ENCODE peak calls at places on chromosomes 5 and 9, in seven cellular contexts. E is PC-3, L is left ventricle myocardium inferior, Y is gastrocnemius medialis, V is body of pancreas, K is colonic mucosa, J is RWPE1. B is an unnamed sample.

GRCh38 chr5:153965102-153965645 is 73.5 kb downstream of the FAM114A2 start:
- DNase-seq in K (peak; percentile 30), V (peak; percentile 59), L (no peak), J (peak; percentile 89), Y (no peak), E (peak; percentile 64), B (peak; percentile 42)

GRCh38 chr9:37976714-37977477 is 73.0 kb upstream of the SLC25A51 start:
- DNase-seq in V (peak; percentile 60), E (peak; percentile 39), J (peak; percentile 46), Y (no peak), L (no peak), K (no peak), B (no peak)

GRCh38 chr5:54874337-54875021 is 110.9 kb downstream of the ESM1 start:
- DNase-seq in Y (no peak), J (no peak), L (no peak), V (peak; percentile 18), K (no peak), E (peak; percentile 53), B (no peak)

GRCh38 chr5:168327451-168327850 is 36.0 kb downstream of the WWC1 start:
- DNase-seq in Y (no peak), E (no peak), K (no peak), J (no peak), V (no peak), L (no peak), B (no peak)

GRCh38 chr9:107542814-107543213 is 53.2 kb upstream of the KLF4 start:
- DNase-seq in V (no peak), E (no peak), K (no peak), Y (no peak), L (no peak), J (no peak), B (no peak)

GRCh38 chr9:90870646-90871326 is 69.2 kb downstream of the SYK start:
- DNase-seq in L (no peak), E (peak; percentile 59), K (peak; percentile 41), V (peak; percentile 58), Y (no peak), J (peak; percentile 56), B (no peak)

GRCh38 chr9:70120834-70121510 is 77.3 kb downstream of the MAMDC2 start:
- DNase-seq in Y (peak; percentile 62), E (peak; percentile 83), J (peak; percentile 65), V (peak; percentile 30), K (peak; percentile 30), L (peak; percentile 76), B (no peak)

GRCh38 chr9:17134843-17135577 is at the start of gene CNTLN:
- DNase-seq in E (peak; percentile 88), J (peak; percentile 95), K (peak; percentile 97), Y (peak; percentile 80), V (peak; percentile 97), L (peak; percentile 97), B (peak; percentile 70)

GRCh38 chr9:92954078-92954861 is 6.9 kb downstream of the FGD3 start:
- DNase-seq in K (peak; percentile 89), J (peak; percentile 58), Y (no peak), E (peak; percentile 91), L (peak; percentile 52), V (peak; percentile 31), B (no peak)

DNA sequence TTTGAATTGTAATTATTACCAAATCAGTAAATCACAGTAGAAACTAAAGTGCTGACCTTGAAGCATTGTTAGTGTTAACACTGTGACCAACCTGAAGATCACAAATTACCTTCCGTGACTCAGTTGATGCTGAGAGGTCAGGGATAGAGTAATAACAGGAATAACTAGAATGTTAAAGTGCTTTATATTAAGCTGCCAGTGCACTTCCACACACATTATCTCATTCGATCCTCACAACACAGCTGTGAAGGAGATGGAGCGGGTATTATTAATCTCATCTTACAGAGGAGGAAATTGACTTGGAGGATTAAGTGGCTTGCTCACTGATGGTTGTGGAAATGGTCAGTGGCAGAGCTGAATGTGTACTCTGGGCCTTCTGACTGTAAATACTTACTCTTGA is 252.5 kb upstream of the DMRT1 start:
- DNase-seq in V (no peak), K (no peak), Y (no peak), E (no peak), J (no peak), L (no peak), B (no peak)
- H3K27ac ChIP-seq in V (peak overlapping the region; percentile 83), K (no peak overlapping the region), Y (no peak overlapping the region), E (no peak overlapping the region), J (peak overlapping the region; percentile 80), L (peak overlapping the region; percentile 88), B (no peak overlapping the region)

DNA sequence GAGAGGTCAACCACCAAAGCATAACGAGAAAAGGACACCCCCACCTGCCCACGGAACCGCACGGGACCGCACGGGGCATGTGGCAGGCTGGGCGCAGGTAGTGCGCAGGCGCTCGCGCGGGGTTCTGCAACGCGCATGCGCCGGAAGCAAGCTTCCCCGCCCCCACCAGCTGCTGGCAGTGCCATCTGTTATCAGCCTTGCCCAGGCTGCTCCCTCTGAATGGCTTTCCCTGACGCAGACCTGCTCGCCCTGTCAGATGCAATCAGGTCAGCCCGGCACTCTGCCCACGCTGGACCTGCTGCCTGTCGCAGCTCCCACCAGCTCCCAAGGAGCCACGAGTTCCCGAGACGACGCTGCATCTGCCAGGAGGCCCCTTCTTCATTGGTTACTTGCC is 22.8 kb downstream of the PTCH1 start:
- DNase-seq in L (no peak), K (no peak), Y (no peak), V (peak; percentile 37), E (peak; percentile 66), J (no peak), B (no peak)
- H3K27ac ChIP-seq in L (no peak overlapping the region), K (peak overlapping the region; percentile 56), Y (no peak overlapping the region), V (no peak overlapping the region), E (peak overlapping the region; percentile 61), J (peak overlapping the region; percentile 64), B (peak overlapping the region; percentile 12)

GRCh38 chr5:652023-652515 is 39.9 kb downstream of the CEP72 start:
- DNase-seq in E (no peak), K (no peak), J (no peak), V (no peak), L (no peak), Y (no peak), B (no peak)
- H3K27ac ChIP-seq in E (no peak overlapping the region), K (no peak overlapping the region), J (peak overlapping the region; percentile 8), V (no peak overlapping the region), L (no peak overlapping the region), Y (no peak overlapping the region), B (no peak overlapping the region)

DNA sequence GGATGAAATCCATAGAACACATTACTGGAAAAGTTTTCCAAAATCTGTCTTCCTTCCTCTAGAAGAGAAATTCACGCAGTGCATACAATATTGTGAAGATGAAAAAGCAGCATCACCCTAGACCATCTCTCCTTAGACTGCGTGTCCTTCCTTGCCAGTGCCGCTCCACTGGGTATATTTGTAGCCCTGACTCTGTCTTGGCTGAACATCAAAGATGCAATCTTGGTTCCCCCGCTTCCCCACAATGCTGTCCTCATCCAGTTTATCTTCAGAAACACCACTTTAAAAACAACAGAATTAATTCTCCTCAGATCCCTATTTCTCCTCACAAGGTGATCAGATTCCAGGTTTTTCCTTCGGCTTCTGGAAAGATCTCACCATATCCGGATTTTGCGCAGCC is 53.9 kb downstream of the ROR2 start:
- DNase-seq in Y (no peak), L (no peak), E (no peak), V (no peak), J (no peak), K (no peak), B (no peak)
- H3K27ac ChIP-seq in Y (no peak overlapping the region), L (no peak overlapping the region), E (no peak overlapping the region), V (peak overlapping the region; percentile 25), J (no peak overlapping the region), K (peak overlapping the region; percentile 50), B (no peak overlapping the region)

B was measured in caudate nucleus.